ENCODE peak calls at places on chromosomes 5 and 9, in five cellular contexts. G, Y, D, R and I are unnamed samples. For H3K9me3, the result is how much of the 10 kb centered on the place peaks cover.

GRCh38 chr5:140111043-140111858 is 2.7 kb upstream of the PURA start:
- DNase-seq in G (no peak), D (no peak), R (no peak), Y (no peak), I (no peak)

GRCh38 chr5:43019615-43020293 is 20.4 kb downstream of the ANXA2R start:
- DNase-seq in R (peak), Y (peak), G (peak), D (peak), I (peak)

GRCh38 chr5:77645158-77645994 is 6.9 kb upstream of the OTP start:
- DNase-seq in Y (no peak), R (no peak), D (no peak), G (no peak), I (peak)

GRCh38 chr9:34809504-34810186 is 99.7 kb upstream of the CCL21 start:
- DNase-seq in R (no peak), Y (peak), G (no peak), D (no peak), I (no peak)

GRCh38 chr5:38598296-38598993 is 42.0 kb upstream of the LIFR start:
- DNase-seq in G (no peak), D (no peak), R (no peak), Y (no peak), I (no peak)

GRCh38 chr9:36894695-36895310 is 139.3 kb downstream of the PAX5 start:
- DNase-seq in D (no peak), R (no peak), G (no peak), Y (no peak), I (no peak)

GRCh38 chr5:34817558-34818351 is 21.2 kb upstream of the TTC23L start:
- DNase-seq in Y (no peak), R (no peak), G (no peak), D (no peak), I (no peak)

GRCh38 chr9:97954550-97954989 is 16.6 kb upstream of the HEMGN start:
- DNase-seq in G (no peak), R (no peak), Y (peak), D (peak), I (peak)

GRCh38 chr9:93918071-93918470 is 37.1 kb downstream of the BARX1 start:
- DNase-seq in Y (no peak), R (no peak), G (no peak), D (no peak), I (no peak)

GRCh38 chr5:44536650-44537260 is 147.5 kb upstream of the FGF10 start:
- DNase-seq in R (no peak), Y (no peak), D (peak), G (no peak), I (no peak)

GRCh38 chr5:179731791-179732411 is 721 bp upstream of the MAML1 start:
- DNase-seq in Y (no peak), D (peak), R (peak), G (peak), I (peak)

GRCh38 chr5:66467564-66467963 is 128.6 kb upstream of the MAST4 start:
- DNase-seq in Y (no peak), G (no peak), R (no peak), D (no peak), I (no peak)
- H3K9me3 ChIP-seq in Y (under half), G (under half), R (under half), D (under half), I (under half)

GRCh38 chr9:96758845-96759673 is 18.8 kb downstream of the ZNF510 start:
- DNase-seq in Y (no peak), D (no peak), R (no peak), G (no peak), I (no peak)
- H3K9me3 ChIP-seq in Y (under half), D (half or more), R (half or more), G (under half), I (half or more)

GRCh38 chr5:18197734-18198133 is 563.5 kb downstream of the TAF11L14 start:
- DNase-seq in G (no peak), R (no peak), Y (no peak), D (no peak), I (no peak)

DNA sequence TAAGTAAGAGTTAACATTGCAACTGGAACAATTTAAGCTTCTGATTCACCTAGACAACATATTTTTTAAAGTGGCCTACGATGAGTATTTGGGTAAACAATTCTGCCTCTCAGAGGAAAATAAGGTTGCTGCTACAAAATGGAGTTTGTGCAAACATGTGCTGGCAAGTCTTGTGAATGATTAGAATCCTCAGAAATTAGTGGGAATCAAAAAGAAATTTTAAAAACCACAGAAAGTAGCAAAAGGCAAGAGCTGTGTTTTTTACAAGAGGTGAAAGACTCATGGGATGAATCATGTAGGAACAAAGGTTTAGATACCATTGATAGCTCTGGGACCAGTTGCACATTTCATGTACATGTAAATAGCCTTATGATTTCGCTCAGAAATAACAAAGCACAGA is 561.6 kb downstream of the TAF11L14 start:
- DNase-seq in G (no peak), Y (no peak), D (no peak), R (no peak), I (no peak)
- H3K9me3 ChIP-seq in G (under half), Y (under half), D (under half), R (under half), I (under half)

DNA sequence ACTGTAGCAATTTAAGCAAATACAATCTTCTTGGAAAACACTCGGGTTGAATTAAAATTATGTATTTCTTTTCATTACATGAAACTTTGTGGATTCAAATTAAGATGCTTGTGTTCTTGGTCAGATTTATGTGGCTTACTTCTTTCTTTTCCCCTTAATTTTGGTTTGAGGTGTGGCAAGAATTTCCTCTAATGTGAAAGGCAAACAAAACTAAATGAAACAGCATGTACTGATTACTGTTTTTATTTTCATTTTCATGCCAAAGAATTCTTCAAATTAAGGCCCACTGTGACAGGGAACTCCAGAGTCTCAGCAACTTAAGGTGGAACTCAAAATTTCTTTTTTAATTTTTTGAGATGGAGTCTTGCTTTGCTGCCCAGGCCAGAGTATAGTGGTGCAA is at the start of gene OMD:
- DNase-seq in Y (no peak), R (no peak), D (no peak), G (no peak), I (no peak)
- H3K9me3 ChIP-seq in Y (under half), R (under half), D (under half), G (under half), I (under half)

GRCh38 chr5:165616550-165617430 is 2111.4 kb downstream of the MAT2B start:
- DNase-seq in D (no peak), R (no peak), Y (no peak), G (no peak), I (no peak)
- H3K9me3 ChIP-seq in D (under half), R (under half), Y (under half), G (under half), I (under half)

GRCh38 chr5:56310711-56311204 is 77.6 kb upstream of the ANKRD55 start:
- DNase-seq in Y (no peak), G (no peak), D (no peak), R (no peak), I (no peak)
- H3K9me3 ChIP-seq in Y (under half), G (under half), D (under half), R (under half), I (under half)

DNA sequence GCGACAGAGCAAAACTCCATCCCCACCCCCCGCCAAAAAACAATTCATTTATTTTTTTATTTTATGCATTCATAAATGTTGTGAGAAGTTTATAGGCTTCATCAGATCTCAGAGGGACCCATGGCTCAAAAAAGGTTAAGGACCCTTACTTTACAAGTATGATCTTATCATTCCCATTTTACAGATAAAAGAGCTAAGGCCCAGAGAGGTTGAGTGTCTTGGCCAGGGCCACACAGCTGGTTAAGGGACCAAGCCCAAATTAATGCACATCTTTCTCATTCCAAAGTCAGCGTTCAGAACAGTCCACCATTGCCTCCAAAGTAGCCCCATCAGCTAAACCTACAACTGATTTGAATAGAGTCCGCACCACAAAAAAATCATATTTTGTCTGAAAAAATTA is 67.8 kb downstream of the PPARGC1B start:
- DNase-seq in G (no peak), R (no peak), D (no peak), Y (no peak), I (no peak)
- H3K9me3 ChIP-seq in G (under half), R (under half), D (under half), Y (under half), I (under half)

DNA sequence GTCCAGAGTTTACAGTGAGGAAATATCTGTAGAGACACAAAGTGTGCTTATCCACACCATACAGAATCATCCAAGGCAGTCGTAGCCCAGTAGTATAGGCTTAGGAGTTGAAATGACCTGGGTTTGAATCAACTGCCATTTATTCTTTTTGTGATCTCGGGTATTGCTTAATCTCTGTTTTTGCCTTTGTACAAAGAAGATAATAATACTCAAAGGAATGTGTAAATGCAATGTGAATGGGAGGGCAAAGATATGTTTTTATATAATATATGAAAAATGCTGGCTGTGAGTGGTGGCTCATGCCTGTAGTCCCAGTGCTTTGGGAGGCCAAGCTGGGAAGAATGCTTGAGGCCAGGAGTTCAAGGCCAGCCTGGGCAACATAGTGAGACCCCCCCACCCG is 141.1 kb downstream of the SPATA31D1 start:
- DNase-seq in G (no peak), R (no peak), D (no peak), Y (no peak), I (no peak)
- H3K9me3 ChIP-seq in G (under half), R (under half), D (under half), Y (under half), I (under half)